ENCODE peak calls at places on chromosomes 2 and 18, in five cellular contexts. Y is BJ; G is psoas muscle; M is HL-60; I is CD8-positive, alpha-beta T cell. X is an unnamed sample.

GRCh38 chr18:70221156-70221910 is 15.8 kb upstream of the RTTN start:
- DNase-seq in Y (no peak), G (no peak), M (no peak), I (no peak), X (peak; percentile 17)

GRCh38 chr2:33209976-33210375 is 263.2 kb downstream of the LTBP1 start:
- DNase-seq in Y (no peak), G (no peak), M (no peak), I (no peak), X (no peak)

GRCh38 chr18:44624052-44624451 is 56.6 kb upstream of the SETBP1 start:
- DNase-seq in Y (no peak), G (no peak), M (no peak), I (no peak), X (no peak)

GRCh38 chr2:215171826-215172225 is 33.4 kb upstream of the ABCA12 start:
- DNase-seq in Y (no peak), G (no peak), M (no peak), I (no peak), X (no peak)

GRCh38 chr2:263774-264492 is at the start of gene SH3YL1:
- DNase-seq in Y (no peak), G (peak; percentile 27), M (no peak), I (peak; percentile 38), X (peak; percentile 32)

GRCh38 chr2:10777842-10778723 is 34.5 kb downstream of the PDIA6 start:
- DNase-seq in Y (no peak), G (no peak), M (no peak), I (no peak), X (no peak)

GRCh38 chr2:62344472-62344871 is 148.6 kb downstream of the B3GNT2 start:
- DNase-seq in Y (no peak), G (no peak), M (no peak), I (no peak), X (no peak)

GRCh38 chr2:238247002-238247822 is 7.4 kb upstream of the HES6 start:
- DNase-seq in Y (no peak), G (peak; percentile 54), M (no peak), I (no peak), X (no peak)

GRCh38 chr18:73614812-73615211 is 532.8 kb downstream of the FBXO15 start:
- DNase-seq in Y (peak; percentile 46), G (no peak), M (no peak), I (no peak), X (no peak)

GRCh38 chr2:128445533-128445900 is 126.8 kb upstream of the HS6ST1 start:
- DNase-seq in Y (no peak), G (no peak), M (no peak), I (no peak), X (peak; percentile 6)

GRCh38 chr2:112129060-112129459 is 9.1 kb upstream of the FBLN7 start:
- DNase-seq in Y (no peak), G (no peak), M (no peak), I (no peak), X (no peak)

GRCh38 chr2:230924470-230925341 is at the start of gene GPR55:
- DNase-seq in Y (no peak), G (no peak), M (peak; percentile 77), I (no peak), X (no peak)

GRCh38 chr2:12714391-12715221 is 2.1 kb upstream of the TRIB2 start:
- DNase-seq in Y (no peak), G (no peak), M (no peak), I (no peak), X (no peak)

GRCh38 chr2:165435611-165436010 is 33.9 kb upstream of the CSRNP3 start:
- DNase-seq in Y (no peak), G (no peak), M (no peak), I (no peak), X (no peak)

GRCh38 chr2:72236445-72237067 is 88.9 kb upstream of the CYP26B1 start:
- DNase-seq in Y (no peak), G (no peak), M (no peak), I (no peak), X (no peak)

GRCh38 chr2:72235497-72236413 is 88.1 kb upstream of the CYP26B1 start:
- DNase-seq in Y (no peak), G (no peak), M (no peak), I (no peak), X (no peak)

GRCh38 chr2:72233211-72233610 is 85.5 kb upstream of the CYP26B1 start:
- DNase-seq in Y (no peak), G (no peak), M (no peak), I (no peak), X (no peak)

GRCh38 chr2:72237549-72237948 is 89.9 kb upstream of the CYP26B1 start:
- DNase-seq in Y (no peak), G (no peak), M (no peak), I (no peak), X (no peak)
- TF ChIP-seq CTCF in Y (no peak), G (no peak), M (no peak), I (no peak), X (no peak)

DNA sequence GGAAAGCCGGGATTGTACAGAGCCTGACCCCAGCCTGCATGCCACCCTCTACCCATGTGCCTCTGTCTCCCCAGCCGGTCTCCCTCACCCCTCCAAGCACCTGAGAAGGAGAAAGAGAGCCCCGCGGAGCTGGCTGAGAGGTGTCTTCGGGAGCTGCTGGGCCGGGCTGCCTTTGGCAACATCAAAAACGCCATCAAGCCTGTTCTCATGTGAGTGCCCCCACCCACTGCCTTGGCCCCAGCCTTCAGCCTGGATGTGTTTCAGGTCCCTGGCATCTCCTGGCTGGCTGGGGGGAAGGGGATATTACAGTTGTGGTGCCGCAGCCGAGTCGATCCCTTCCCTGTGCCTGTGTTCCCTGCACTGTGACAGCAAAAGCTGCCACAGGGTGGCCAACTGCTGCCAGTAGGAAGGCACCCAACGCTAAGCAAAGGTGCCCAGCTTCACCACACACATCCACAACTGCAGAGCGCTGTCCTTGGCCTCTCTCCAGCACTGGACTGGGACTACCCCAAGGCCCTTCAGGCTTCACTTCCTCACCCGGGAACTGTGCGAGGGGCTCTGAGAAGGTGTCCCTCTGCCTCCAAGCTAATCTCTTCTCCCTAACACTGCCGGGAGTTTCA is 38.4 kb downstream of the POMC start:
- DNase-seq in Y (no peak), G (no peak), M (no peak), I (no peak), X (no peak)
- TF ChIP-seq CTCF in Y (no peak), G (no peak), M (no peak), I (no peak), X (no peak)

GRCh38 chr2:98180456-98180855 is 93.5 kb downstream of the VWA3B start:
- DNase-seq in Y (no peak), G (no peak), M (no peak), I (no peak), X (no peak)

GRCh38 chr2:98172951-98173350 is 86.0 kb downstream of the VWA3B start:
- DNase-seq in Y (no peak), G (no peak), M (peak; percentile 57), I (no peak), X (no peak)

GRCh38 chr2:98172150-98172765 is 85.3 kb downstream of the VWA3B start:
- DNase-seq in Y (no peak), G (peak; percentile 39), M (no peak), I (no peak), X (no peak)

GRCh38 chr2:98170076-98170475 is 83.1 kb downstream of the VWA3B start:
- DNase-seq in Y (no peak), G (no peak), M (no peak), I (no peak), X (no peak)

DNA sequence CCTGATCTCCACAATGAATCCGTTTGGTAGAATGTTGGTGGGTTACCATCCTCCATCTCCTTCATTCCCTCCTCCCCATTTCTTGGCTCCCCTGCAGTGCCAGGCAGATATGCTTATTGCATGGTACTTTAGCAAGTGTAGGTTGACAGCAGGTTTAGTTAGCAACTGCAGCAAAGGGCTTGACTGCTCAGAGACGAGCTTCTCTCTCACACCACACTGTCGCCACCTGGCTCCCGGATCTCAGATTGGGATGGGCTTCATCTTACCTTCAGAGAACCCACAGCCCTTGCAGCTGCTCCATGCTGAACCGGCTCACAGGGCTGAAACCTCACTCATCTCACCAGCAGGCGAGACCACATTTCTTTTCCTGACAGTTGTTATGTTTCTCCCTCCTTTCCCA is 88.8 kb downstream of the VWA3B start:
- DNase-seq in Y (no peak), G (no peak), M (no peak), I (no peak), X (no peak)
- TF ChIP-seq CTCF in Y (no peak), G (peak; percentile 24), M (no peak), I (no peak), X (no peak)

DNA sequence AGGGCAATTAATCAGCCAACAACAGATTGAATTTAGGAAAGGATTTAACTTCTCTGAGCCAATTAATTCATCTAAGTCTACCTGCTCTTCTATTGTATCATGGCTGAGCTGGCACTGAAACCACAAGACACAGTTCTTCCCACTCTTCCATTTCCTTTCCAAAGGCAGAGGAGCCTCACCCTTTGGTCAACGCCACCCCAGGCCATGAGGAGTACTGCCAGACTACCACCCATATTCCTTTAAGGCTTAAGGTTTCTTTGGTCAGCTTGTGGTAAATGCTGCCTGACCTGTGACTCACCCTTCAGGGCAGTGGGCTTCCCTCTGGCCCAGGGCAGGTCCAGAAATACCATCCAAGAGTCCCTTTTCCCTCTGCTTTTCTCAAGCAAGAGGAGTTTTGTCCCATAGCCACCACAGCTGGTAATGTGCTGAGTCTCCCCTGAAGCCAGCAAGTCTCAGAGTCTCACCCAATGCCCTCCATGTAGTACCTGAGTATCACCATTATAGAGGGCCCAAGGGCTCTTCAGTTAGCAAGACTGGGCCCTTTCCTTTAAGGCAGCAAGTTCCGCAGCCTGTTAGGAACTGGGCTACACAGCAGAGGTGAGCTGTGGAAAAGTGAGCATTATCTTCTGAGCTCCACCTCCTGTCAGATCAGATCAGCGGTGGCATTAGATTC is 900.5 kb upstream of the CRIM1 start:
- DNase-seq in Y (no peak), G (no peak), M (no peak), I (no peak), X (no peak)
- TF ChIP-seq CTCF in Y (no peak), G (no peak), M (no peak), I (no peak), X (no peak)

DNA sequence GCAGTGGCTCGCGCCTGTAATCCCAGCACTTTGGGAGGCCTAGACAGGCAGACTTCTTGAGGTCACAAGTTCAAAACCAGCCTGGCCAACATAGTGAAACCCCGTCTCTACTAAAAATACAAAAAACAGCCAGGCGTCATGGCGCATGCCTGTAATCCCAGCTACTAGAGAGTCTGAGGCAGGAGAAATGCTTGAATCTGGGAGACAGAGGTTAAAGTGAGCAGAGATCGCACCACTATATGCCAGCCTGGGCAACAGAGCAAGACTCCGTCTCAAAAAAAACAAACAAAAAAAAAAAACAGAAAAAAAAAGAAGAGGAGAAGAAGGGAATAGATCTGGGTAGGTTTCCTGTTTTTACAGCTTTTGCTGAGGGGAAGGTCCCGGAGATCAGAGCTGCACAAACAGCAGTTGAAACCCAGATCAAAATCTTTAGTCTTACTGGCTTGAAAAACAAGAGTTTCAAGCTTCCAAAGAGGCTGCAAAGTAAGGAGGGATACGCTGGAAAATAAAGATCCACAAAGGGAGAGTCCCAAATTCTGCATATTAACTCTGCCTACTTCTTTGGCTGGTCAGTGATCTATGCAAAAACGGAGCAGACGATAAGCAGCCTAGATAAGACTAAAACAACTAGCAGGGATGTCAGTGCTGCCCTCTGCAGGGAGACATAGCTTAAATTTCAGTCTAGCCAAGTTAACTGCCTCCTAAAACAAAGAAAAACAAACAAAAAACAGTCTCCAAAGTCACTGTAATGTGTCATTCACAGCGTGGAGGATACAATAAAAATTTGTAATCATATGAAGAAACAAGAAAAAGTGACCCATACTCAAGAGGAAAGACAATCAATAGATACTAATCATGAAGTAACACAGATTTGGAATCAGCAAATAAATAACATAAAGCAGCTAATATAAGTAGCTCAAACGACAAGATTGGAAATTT is 74.1 kb downstream of the TLK1 start:
- DNase-seq in Y (peak; percentile 11), G (no peak), M (peak; percentile 43), I (peak; percentile 31), X (no peak)
- TF ChIP-seq CTCF in Y (peak; percentile 72), G (peak; percentile 43), M (peak; percentile 61), I (peak; percentile 80), X (peak; percentile 43)